ENCODE peak calls at places on chromosomes 11 and 22, in four cellular contexts. R is fibroblast of lung, H is HepG2, C is PC-9. K is an unnamed sample.
A peak's percentile ranks its signal among the peaks of the same experiment; 100 is the strongest.

GRCh38 chr22:27949421-27949820 is 30.4 kb upstream of the PITPNB start:
- DNase-seq in R (no peak), H (peak; percentile 21), C (no peak), K (no peak)

GRCh38 chr11:45075952-45076351 is 70.5 kb upstream of the PRDM11 start:
- DNase-seq in R (no peak), H (no peak), C (no peak), K (no peak)

GRCh38 chr11:110410638-110411037 is 19.1 kb upstream of the FDX1 start:
- DNase-seq in R (no peak), H (no peak), C (no peak), K (no peak)

GRCh38 chr11:111911563-111912401 is at the start of gene CRYAB:
- DNase-seq in R (peak; percentile 84), H (peak; percentile 32), C (peak; percentile 48), K (peak; percentile 34)

GRCh38 chr11:15074206-15075161 is 1.1 kb downstream of the CALCB start:
- DNase-seq in R (peak; percentile 51), H (peak; percentile 62), C (peak; percentile 33), K (peak; percentile 95)

GRCh38 chr11:123682976-123683375 is 28.6 kb upstream of the SCN3B start:
- DNase-seq in R (no peak), H (no peak), C (no peak), K (no peak)

GRCh38 chr11:78828582-78829520 is 254.2 kb upstream of the NARS2 start:
- DNase-seq in R (no peak), H (no peak), C (no peak), K (no peak)

GRCh38 chr11:73139476-73140198 is 2.5 kb downstream of the FCHSD2 start:
- DNase-seq in R (peak; percentile 22), H (peak; percentile 72), C (no peak), K (no peak)

GRCh38 chr11:6201486-6201885 is 2.5 kb downstream of the OR52W1 start:
- DNase-seq in R (peak; percentile 61), H (no peak), C (no peak), K (no peak)

GRCh38 chr11:44729065-44729464 is 2.3 kb downstream of the TSPAN18 start:
- DNase-seq in R (no peak), H (no peak), C (no peak), K (peak; percentile 73)

GRCh38 chr11:114359342-114359741 is 41.0 kb downstream of the C11orf71 start:
- DNase-seq in R (peak; percentile 25), H (no peak), C (no peak), K (no peak)

GRCh38 chr11:9001736-9002135 is 2.1 kb downstream of the NRIP3 start:
- DNase-seq in R (peak; percentile 88), H (no peak), C (no peak), K (no peak)

GRCh38 chr11:35134403-35135126 is 4.4 kb upstream of the CD44 start:
- DNase-seq in R (peak; percentile 33), H (no peak), C (no peak), K (no peak)

GRCh38 chr11:44561275-44561781 is 4.1 kb upstream of the CD82 start:
- DNase-seq in R (peak; percentile 39), H (no peak), C (peak; percentile 61), K (no peak)

GRCh38 chr11:298406-299065 is 790 bp downstream of the IFITM5 start:
- DNase-seq in R (no peak), H (no peak), C (no peak), K (no peak)

GRCh38 chr11:93623938-93624337 is 37.5 kb upstream of the CEP295 start:
- DNase-seq in R (no peak), H (peak; percentile 29), C (no peak), K (no peak)

GRCh38 chr11:2139691-2140337 is 625 bp upstream of the IGF2 start:
- DNase-seq in R (no peak), H (peak; percentile 29), C (no peak), K (peak; percentile 62)

GRCh38 chr11:2138075-2138435 is 1.1 kb downstream of the IGF2 start:
- DNase-seq in R (no peak), H (no peak), C (no peak), K (peak; percentile 72)

GRCh38 chr11:2139118-2139490 is at the start of gene IGF2:
- DNase-seq in R (no peak), H (peak; percentile 43), C (no peak), K (peak; percentile 77)

GRCh38 chr11:2137202-2138071 is 1.8 kb downstream of the IGF2 start:
- DNase-seq in R (peak; percentile 43), H (peak; percentile 80), C (peak; percentile 12), K (peak; percentile 92)

GRCh38 chr11:2138436-2139117 is 612 bp downstream of the IGF2 start:
- DNase-seq in R (no peak), H (no peak), C (no peak), K (peak; percentile 79)
- TF ChIP-seq EZH2 in R (peak; percentile 76), H (no peak), C (no peak), K (peak; percentile 72)

GRCh38 chr22:42272431-42273004 is 2.1 kb upstream of the TCF20 start:
- DNase-seq in R (no peak), H (no peak), C (no peak), K (no peak)
- H3K4me2 ChIP-seq in R (no peak overlapping the region), H (no peak overlapping the region), C (no peak overlapping the region), K (no peak overlapping the region)

DNA sequence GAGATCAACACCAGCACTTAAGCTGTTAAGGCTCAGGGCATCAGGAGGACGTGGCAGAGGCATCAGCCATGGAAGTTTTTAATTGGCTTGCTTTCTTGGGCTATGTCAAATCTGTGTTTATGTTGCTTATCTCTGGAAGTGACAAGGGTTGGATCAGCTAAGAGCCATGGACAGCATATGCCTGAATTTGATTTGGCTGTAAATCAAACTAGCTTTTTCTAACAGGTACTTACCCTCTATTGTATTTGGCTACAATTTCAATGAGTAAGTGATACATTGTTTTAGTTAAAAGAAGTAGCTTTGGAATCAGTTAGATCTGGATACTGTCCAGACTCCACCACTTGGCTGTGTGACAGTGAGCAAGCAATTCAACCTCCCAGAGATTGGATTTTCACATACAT is 936.6 kb downstream of the OPCML start:
- DNase-seq in R (peak; percentile 79), H (no peak), C (no peak), K (no peak)
- TF ChIP-seq EZH2 in R (no peak), H (no peak), C (no peak), K (no peak)

DNA sequence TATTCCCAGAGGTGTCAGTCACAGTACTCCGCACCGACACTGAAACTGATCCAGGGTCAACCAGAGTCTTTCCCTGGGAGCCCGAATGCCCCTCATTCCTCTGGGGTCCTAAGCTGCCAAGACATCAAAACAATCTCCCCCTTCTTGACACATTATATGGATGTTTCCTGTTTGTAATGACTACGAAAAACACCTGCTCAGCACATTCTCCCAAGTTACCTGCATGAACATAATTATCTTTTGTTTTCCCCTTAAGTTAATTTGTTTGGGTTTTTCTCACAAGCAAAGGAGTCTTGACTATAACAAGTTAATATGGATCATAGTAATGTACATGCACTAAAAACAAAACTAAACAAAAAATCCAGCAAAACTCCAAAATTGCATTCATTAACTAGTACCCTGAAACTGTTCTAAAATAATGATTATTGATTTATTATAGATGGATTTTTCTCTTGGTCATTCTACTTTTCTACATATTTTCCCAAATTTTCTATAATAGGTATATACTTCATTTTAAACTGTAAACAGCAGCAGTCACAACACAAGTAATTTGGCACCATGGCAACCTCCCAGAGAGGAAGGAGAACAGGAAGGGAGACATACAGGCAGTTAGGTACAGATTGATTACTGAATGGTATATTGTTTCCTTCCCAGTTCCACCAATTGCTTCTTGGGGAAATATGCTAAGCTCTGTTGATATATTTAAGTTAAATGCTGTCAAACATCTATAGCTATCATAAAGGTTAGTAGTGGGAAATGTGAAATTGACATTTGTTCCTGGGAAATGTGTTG is 631.5 kb downstream of the METTL15 start:
- DNase-seq in R (no peak), H (no peak), C (no peak), K (no peak)
- H3K4me2 ChIP-seq in R (no peak overlapping the region), H (no peak overlapping the region), C (no peak overlapping the region), K (no peak overlapping the region)

GRCh38 chr11:124751741-124752470 is at the start of gene VSIG2:
- DNase-seq in R (no peak), H (no peak), C (peak; percentile 25), K (no peak)
- TF ChIP-seq EZH2 in R (no peak), H (no peak), C (no peak), K (peak; percentile 56)

DNA sequence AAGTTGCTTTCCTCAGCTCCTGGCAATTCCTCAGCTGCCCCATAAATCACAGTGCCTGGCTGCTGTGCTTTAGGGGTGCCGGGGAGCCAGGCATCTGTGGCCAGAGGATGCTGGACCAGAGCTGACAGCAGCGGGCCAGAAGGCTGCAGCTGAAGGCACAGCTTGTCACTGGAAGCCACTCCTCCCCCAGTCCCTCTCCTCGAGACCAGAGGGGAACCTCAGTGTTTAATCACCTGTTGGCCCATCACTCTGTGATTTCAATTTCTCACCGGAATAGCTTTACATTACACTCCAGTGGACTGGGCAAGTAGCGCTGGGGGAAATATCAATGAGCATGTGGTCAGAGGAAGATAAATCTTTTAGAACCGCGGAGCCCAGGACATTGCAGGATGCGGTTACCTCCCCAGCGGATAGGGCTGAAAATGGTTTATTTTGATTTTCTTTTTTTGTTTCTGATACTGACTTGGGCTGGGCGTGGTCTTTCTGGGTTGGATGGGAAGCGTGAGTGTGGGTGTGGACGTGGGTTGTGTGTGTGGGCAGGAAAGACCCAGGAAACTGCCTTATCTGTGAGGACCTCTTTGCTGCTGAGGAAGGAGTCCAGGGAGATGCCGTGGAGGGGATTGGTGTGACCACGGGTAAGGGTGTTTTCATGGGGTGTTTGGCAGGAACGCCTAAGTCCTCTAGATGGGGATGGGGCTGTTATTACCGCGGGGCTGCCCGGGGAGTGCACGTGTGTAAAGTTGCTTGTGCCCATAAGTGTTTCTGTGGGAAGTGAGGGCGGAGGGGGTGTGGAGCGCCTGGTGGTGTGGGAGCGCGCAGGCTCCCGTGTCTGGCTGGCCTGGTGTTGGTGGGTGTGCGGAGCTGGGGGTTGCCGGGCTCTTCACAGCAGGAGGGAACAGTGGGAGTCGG is 4.0 kb downstream of the DAGLA start:
- DNase-seq in R (peak; percentile 76), H (no peak), C (no peak), K (no peak)
- H3K4me2 ChIP-seq in R (peak overlapping the region; percentile 35), H (peak overlapping the region; percentile 100), C (no peak overlapping the region), K (no peak overlapping the region)

DNA sequence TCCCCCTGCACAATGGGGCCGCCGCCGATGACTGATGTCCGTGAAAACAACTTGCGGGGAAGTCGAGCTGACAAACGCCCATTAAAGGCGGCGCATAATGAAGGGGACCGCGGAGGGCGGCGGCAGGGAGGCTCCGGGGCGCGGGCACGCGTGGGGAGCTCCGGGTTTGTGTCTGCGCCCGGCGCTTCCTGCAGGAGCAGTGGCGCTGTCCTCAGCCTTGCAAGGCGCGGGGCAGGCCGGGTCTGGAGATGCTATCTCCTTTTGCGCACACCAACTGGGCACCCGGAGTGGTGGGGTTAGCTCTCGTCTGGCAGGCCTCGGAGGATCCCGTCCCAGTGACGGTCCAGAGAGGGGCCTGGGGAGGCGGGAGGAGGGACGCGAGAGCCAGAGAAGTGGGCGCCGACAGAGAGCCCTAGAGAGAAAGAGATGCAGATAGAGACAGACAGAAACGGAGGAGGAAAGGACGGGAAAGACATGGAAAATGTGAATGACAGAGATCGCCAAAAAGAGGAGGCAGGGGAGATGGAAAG is 390 bp upstream of the FGF3 start:
- DNase-seq in R (no peak), H (no peak), C (no peak), K (peak; percentile 55)
- TF ChIP-seq EZH2 in R (no peak), H (no peak), C (no peak), K (peak; percentile 89)

DNA sequence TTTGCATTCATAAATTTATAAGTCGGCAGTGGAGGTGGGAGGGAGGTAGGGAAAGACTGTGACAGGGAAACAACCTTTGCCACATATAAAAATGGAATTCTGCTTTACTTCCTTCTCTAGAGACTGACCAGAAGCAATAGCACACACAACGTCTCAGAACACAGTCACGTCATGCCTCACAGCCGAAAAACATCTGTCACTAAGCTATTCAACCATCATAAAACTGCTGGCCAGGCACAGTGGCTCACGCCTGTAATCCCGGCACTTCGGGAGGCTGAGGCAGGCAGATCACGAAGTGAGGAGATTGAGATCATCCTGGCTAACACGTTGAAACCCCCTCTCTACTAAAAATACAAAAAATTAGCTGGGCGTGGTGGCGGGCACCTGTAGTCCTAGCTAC is 101.0 kb upstream of the CHRM4 start:
- DNase-seq in R (no peak), H (no peak), C (no peak), K (no peak)
- H3K4me2 ChIP-seq in R (no peak overlapping the region), H (no peak overlapping the region), C (no peak overlapping the region), K (no peak overlapping the region)